ENCODE peak calls at places on chromosomes 3 and 15, in ten cellular contexts. R is transverse colon, F is H1, X is HepG2, K is A549, J is tibial nerve, C is ovary, A is K562, T is sigmoid colon, B is stomach. Y is an unnamed sample.

GRCh38 chr15:37035349-37035748 is 65.0 kb downstream of the MEIS2 start:
- DNase-seq in R (no peak), F (no peak), X (peak), K (no peak), J (no peak), C (no peak), A (no peak), T (no peak), B (no peak), Y (no peak)

GRCh38 chr15:47331796-47332480 is 385.4 kb upstream of the SEMA6D start:
- DNase-seq in R (no peak), F (no peak), X (no peak), K (no peak), J (no peak), C (peak), A (no peak), T (no peak), B (no peak), Y (no peak)

GRCh38 chr3:89107461-89108035 is at the start of gene EPHA3:
- DNase-seq in R (peak), F (peak), X (peak), K (peak), J (peak), C (peak), A (no peak), T (peak), B (peak), Y (peak)

GRCh38 chr3:96813820-96814580 is 394 bp upstream of the EPHA6 start:
- DNase-seq in R (peak), F (no peak), X (peak), K (peak), J (no peak), C (peak), A (no peak), T (peak), B (peak), Y (peak)

GRCh38 chr3:170414202-170414663 is 4.4 kb upstream of the CLDN11 start:
- DNase-seq in R (no peak), F (no peak), X (peak), K (peak), J (no peak), C (peak), A (peak), T (no peak), B (no peak), Y (no peak)

GRCh38 chr15:76278651-76279050 is 32.6 kb downstream of the ETFA start:
- DNase-seq in R (no peak), F (no peak), X (no peak), K (no peak), J (no peak), C (no peak), A (no peak), T (no peak), B (no peak), Y (no peak)

GRCh38 chr3:154718058-154718457 is 288.1 kb upstream of the GPR149 start:
- DNase-seq in R (no peak), F (no peak), X (no peak), K (no peak), J (no peak), C (no peak), A (no peak), T (no peak), B (no peak), Y (no peak)

GRCh38 chr15:56261854-56262509 is 18.3 kb upstream of the RFX7 start:
- DNase-seq in R (peak), F (no peak), X (no peak), K (no peak), J (no peak), C (no peak), A (no peak), T (no peak), B (peak), Y (no peak)

GRCh38 chr3:135655328-135655727 is 310.2 kb upstream of the PPP2R3A start:
- DNase-seq in R (no peak), F (no peak), X (no peak), K (no peak), J (no peak), C (no peak), A (no peak), T (no peak), B (no peak), Y (no peak)

GRCh38 chr3:185722920-185723319 is 101.9 kb downstream of the IGF2BP2 start:
- DNase-seq in R (no peak), F (no peak), X (no peak), K (no peak), J (no peak), C (no peak), A (no peak), T (no peak), B (no peak), Y (no peak)

GRCh38 chr3:45100998-45101407 is 45.2 kb downstream of the CDCP1 start:
- DNase-seq in R (no peak), F (no peak), X (no peak), K (no peak), J (no peak), C (no peak), A (no peak), T (no peak), B (no peak), Y (no peak)

GRCh38 chr3:146163584-146163983 is 2.6 kb upstream of the PLOD2 start:
- DNase-seq in R (no peak), F (no peak), X (no peak), K (peak), J (no peak), C (no peak), A (no peak), T (no peak), B (no peak), Y (no peak)

GRCh38 chr15:89472785-89473256 is 23.6 kb downstream of the RHCG start:
- DNase-seq in R (peak), F (peak), X (peak), K (peak), J (no peak), C (no peak), A (peak), T (no peak), B (peak), Y (no peak)

GRCh38 chr3:78804251-78805037 is 963.4 kb downstream of the ROBO1 start:
- DNase-seq in R (no peak), F (no peak), X (no peak), K (no peak), J (no peak), C (peak), A (no peak), T (no peak), B (no peak), Y (no peak)

GRCh38 chr3:98969295-98969694 is 67.8 kb upstream of the DCBLD2 start:
- DNase-seq in R (no peak), F (no peak), X (no peak), K (no peak), J (no peak), C (no peak), A (no peak), T (no peak), B (no peak), Y (no peak)

GRCh38 chr3:71710906-71711494 is 14.2 kb downstream of the EIF4E3 start:
- DNase-seq in R (no peak), F (no peak), X (peak), K (peak), J (no peak), C (no peak), A (peak), T (no peak), B (no peak), Y (no peak)

GRCh38 chr3:174822320-174822719 is 36.8 kb upstream of the NAALADL2 start:
- DNase-seq in R (no peak), F (no peak), X (no peak), K (no peak), J (no peak), C (no peak), A (no peak), T (no peak), B (no peak), Y (no peak)

GRCh38 chr15:98518823-98519561 is 129.3 kb upstream of the IGF1R start:
- DNase-seq in R (peak), F (peak), X (peak), K (peak), J (no peak), C (peak), A (peak), T (peak), B (peak), Y (no peak)

GRCh38 chr15:40305281-40305680 is 2.5 kb downstream of the PLCB2 start:
- DNase-seq in R (no peak), F (no peak), X (no peak), K (no peak), J (no peak), C (no peak), A (no peak), T (no peak), B (no peak), Y (no peak)

GRCh38 chr3:66038726-66039589 is at the start of gene MAGI1:
- DNase-seq in R (peak), F (peak), X (peak), K (peak), J (peak), C (peak), A (peak), T (peak), B (peak), Y (peak)

GRCh38 chr15:79450648-79451047 is 18.5 kb downstream of the MINAR1 start:
- DNase-seq in R (no peak), F (no peak), X (peak), K (no peak), J (no peak), C (no peak), A (peak), T (no peak), B (no peak), Y (no peak)

GRCh38 chr3:23537006-23537620 is 268.6 kb upstream of the UBE2E1 start:
- DNase-seq in R (no peak), F (no peak), X (no peak), K (no peak), J (no peak), C (no peak), A (no peak), T (no peak), B (no peak), Y (no peak)

GRCh38 chr3:48423883-48424695 is 5.8 kb downstream of the PLXNB1 start:
- DNase-seq in R (no peak), F (no peak), X (no peak), K (no peak), J (no peak), C (no peak), A (no peak), T (no peak), B (no peak), Y (no peak)

GRCh38 chr3:94433811-94434210 is 370.9 kb downstream of the NSUN3 start:
- DNase-seq in R (no peak), F (no peak), X (no peak), K (no peak), J (no peak), C (no peak), A (no peak), T (no peak), B (no peak), Y (no peak)

GRCh38 chr3:101166150-101166549 is 154.2 kb downstream of the IMPG2 start:
- DNase-seq in R (no peak), F (no peak), X (no peak), K (no peak), J (no peak), C (no peak), A (no peak), T (no peak), B (no peak), Y (no peak)

GRCh38 chr3:101170806-101171558 is 149.4 kb downstream of the IMPG2 start:
- DNase-seq in R (no peak), F (no peak), X (no peak), K (no peak), J (no peak), C (no peak), A (no peak), T (no peak), B (no peak), Y (no peak)

GRCh38 chr3:101170047-101170771 is 150.2 kb downstream of the IMPG2 start:
- DNase-seq in R (no peak), F (no peak), X (no peak), K (no peak), J (no peak), C (no peak), A (no peak), T (peak), B (no peak), Y (no peak)

GRCh38 chr3:101169516-101169915 is 150.9 kb downstream of the IMPG2 start:
- DNase-seq in R (no peak), F (no peak), X (no peak), K (no peak), J (no peak), C (no peak), A (no peak), T (no peak), B (no peak), Y (no peak)

DNA sequence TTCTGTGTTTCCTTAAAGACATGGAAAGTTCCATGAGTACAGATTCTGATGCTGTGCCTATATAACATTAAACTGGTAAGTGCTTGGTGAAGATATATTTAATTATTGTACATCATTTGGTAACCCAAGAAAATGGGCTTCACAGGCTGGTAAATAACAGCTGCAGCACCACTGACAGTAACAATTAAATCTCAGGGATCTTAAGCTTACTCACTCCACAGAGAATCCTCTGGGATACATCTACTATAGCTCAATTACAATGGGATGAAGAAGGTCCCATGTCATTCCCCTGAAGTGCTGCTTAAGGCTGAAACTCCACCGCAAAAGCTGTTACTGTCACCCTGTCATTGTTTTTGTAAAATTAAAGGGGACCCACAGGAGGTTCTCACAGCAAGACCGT is 153.0 kb downstream of the IMPG2 start:
- DNase-seq in R (no peak), F (no peak), X (no peak), K (no peak), J (no peak), C (no peak), A (no peak), T (no peak), B (no peak), Y (no peak)
- TF ChIP-seq POLR2A in R (no peak), F (no peak), X (no peak), K (no peak), J (no peak), C (no peak), A (no peak), T (no peak), B (no peak), Y (no peak)

GRCh38 chr3:124767691-124768090 is 37.4 kb downstream of the UMPS start:
- DNase-seq in R (no peak), F (no peak), X (no peak), K (no peak), J (no peak), C (no peak), A (no peak), T (no peak), B (no peak), Y (no peak)
- TF ChIP-seq EP300 in R (no peak), F (no peak), X (no peak), K (no peak), J (no peak), C (no peak), A (no peak), T (no peak), B (no peak), Y (no peak)

GRCh38 chr15:31325976-31326728 is 483 bp upstream of the KLF13 start:
- DNase-seq in R (peak), F (peak), X (peak), K (peak), J (peak), C (peak), A (peak), T (peak), B (peak), Y (peak)
- TF ChIP-seq POLR2A in R (peak), F (no peak), X (peak), K (no peak), J (peak), C (peak), A (peak), T (peak), B (no peak), Y (peak)

GRCh38 chr15:82921242-82921641 is 31.3 kb downstream of the HOMER2 start:
- DNase-seq in R (no peak), F (no peak), X (no peak), K (no peak), J (no peak), C (no peak), A (no peak), T (no peak), B (peak), Y (no peak)
- TF ChIP-seq EP300 in R (no peak), F (no peak), X (no peak), K (no peak), J (no peak), C (no peak), A (no peak), T (no peak), B (no peak), Y (no peak)

DNA sequence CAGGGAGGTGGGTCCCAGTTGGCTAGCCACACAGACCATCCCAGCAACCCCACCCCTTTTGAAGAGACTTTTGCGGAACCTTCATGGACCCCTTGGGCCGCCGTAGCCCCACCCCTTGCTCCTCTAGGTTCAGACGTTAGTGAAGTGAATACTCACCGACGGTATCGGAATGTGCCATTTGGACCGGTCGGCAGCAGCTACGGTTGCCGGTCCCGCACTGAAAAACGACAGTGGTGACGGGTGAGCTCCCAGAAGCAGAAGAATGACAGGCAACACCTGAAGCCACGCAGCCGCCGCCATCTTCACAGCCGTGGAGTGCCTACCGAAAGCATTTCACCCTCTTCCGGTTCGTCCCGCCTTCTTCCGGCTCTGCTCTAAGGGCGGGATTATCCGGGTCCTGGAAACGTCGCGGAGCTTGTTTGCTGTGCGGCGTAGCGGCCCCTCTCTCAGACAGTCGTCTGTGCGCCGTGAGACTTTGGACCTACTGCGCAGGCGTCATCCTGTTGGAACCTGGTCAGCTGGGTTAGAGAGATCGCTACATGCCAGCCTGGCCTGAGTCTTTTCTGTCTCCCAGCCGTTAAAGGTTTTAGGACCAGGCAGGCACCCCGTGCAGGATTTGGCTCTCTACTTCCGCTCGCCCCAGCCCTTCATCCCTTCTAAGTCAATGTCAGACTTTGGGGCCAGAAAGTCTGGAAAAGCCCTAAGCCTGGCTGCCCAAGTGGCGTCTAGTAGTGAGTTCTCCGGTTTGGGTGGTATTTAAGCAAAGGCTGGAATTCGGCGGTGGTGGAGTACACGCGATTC is at the start of the genes GANC and TMEM87A:
- DNase-seq in R (peak), F (peak), X (peak), K (peak), J (peak), C (peak), A (peak), T (peak), B (peak), Y (peak)
- TF ChIP-seq POLR2A in R (peak), F (peak), X (peak), K (peak), J (peak), C (peak), A (peak), T (peak), B (no peak), Y (peak)